ENCODE peak calls at places on chromosomes 4 and X, in seven cellular contexts. W, H, I, F, D, P and R are unnamed samples.

GRCh38 chrX:17592117-17592516 is 145.2 kb upstream of the SCML1 start:
- DNase-seq in P (no peak), F (no peak), H (no peak), D (no peak), W (no peak), I (no peak), R (no peak)

GRCh38 chr4:87679449-87680169 is 29.5 kb downstream of the DMP1 start:
- DNase-seq in W (peak), H (peak), D (peak), F (peak), P (peak), I (peak), R (no peak)

GRCh38 chrX:78957768-78958130 is 12.6 kb downstream of the P2RY10 start:
- DNase-seq in P (no peak), H (no peak), I (no peak), W (no peak), F (peak), D (no peak), R (no peak)

GRCh38 chrX:74284391-74284952 is 19.5 kb upstream of the ZCCHC13 start:
- DNase-seq in F (no peak), W (no peak), H (no peak), P (no peak), D (no peak), I (no peak), R (no peak)

GRCh38 chr4:73729534-73730165 is 10.7 kb upstream of the CXCL8 start:
- DNase-seq in F (peak), W (peak), P (peak), I (peak), H (peak), D (peak), R (peak)

GRCh38 chrX:68432648-68433047 is 647 bp downstream of the OPHN1 start:
- DNase-seq in H (no peak), W (no peak), F (no peak), I (no peak), D (peak), P (peak), R (no peak)

GRCh38 chr4:147851135-147851534 is 119.2 kb downstream of the ARHGAP10 start:
- DNase-seq in F (no peak), W (no peak), H (no peak), I (no peak), P (no peak), D (no peak), R (no peak)

GRCh38 chr4:136505020-136505419 is 1027.3 kb downstream of the PCDH18 start:
- DNase-seq in H (no peak), W (no peak), P (no peak), I (no peak), D (peak), F (no peak), R (peak)

GRCh38 chrX:78437621-78438020 is 110.2 kb upstream of the CYSLTR1 start:
- DNase-seq in D (no peak), F (no peak), P (no peak), W (no peak), H (no peak), I (no peak), R (no peak)

GRCh38 chr4:7389719-7390118 is 45.0 kb downstream of the PSAPL1 start:
- DNase-seq in W (no peak), I (no peak), D (no peak), F (no peak), H (peak), P (peak), R (no peak)

GRCh38 chr4:166277406-166277805 is 404.4 kb downstream of the TLL1 start:
- DNase-seq in P (no peak), D (no peak), H (no peak), F (no peak), W (no peak), I (no peak), R (no peak)

GRCh38 chrX:3415011-3415410 is 68.6 kb upstream of the MXRA5 start:
- DNase-seq in I (no peak), W (no peak), F (no peak), H (no peak), D (no peak), P (no peak), R (no peak)
- H3K4me3 ChIP-seq in I (no peak), W (no peak), F (no peak), H (no peak), D (no peak), P (no peak), R (no peak)

GRCh38 chr4:34422472-34422871 is 1821.8 kb downstream of the ARAP2 start:
- DNase-seq in F (no peak), D (peak), I (no peak), W (no peak), H (no peak), P (no peak), R (no peak)
- TF ChIP-seq CTCF in F (no peak), D (peak), I (peak), W (no peak), H (no peak), P (peak), R (no peak)

GRCh38 chrX:136258951-136259350 is 7.8 kb upstream of the MAP7D3 start:
- DNase-seq in W (no peak), H (no peak), I (no peak), D (no peak), P (no peak), F (no peak), R (no peak)
- H3K4me3 ChIP-seq in W (no peak), H (no peak), I (no peak), D (no peak), P (no peak), F (no peak), R (no peak)

GRCh38 chr4:129167640-129168260 is 71.8 kb downstream of the C4orf33 start:
- DNase-seq in W (no peak), I (no peak), D (no peak), F (no peak), P (no peak), H (peak), R (no peak)
- TF ChIP-seq CTCF in W (no peak), I (peak), D (no peak), F (no peak), P (no peak), H (peak), R (peak)